ENCODE peak calls at places on chromosomes 11 and 22, in ten cellular contexts. K is upper lobe of right lung; Z is PC-9; F is lower leg skin; A is fibroblast of mammary gland; L is CD8-positive, alpha-beta memory T cell; M is psoas muscle; T is AG10803; J is fibroblast of the aortic adventitia; X is astrocyte of the spinal cord. I is an unnamed sample.

GRCh38 chr22:47259990-47260389 is 497.5 kb downstream of the TBC1D22A start:
- DNase-seq in K (no peak), T (no peak), J (peak), M (no peak), L (no peak), A (no peak), Z (no peak), F (peak), X (no peak), I (no peak)

GRCh38 chr11:116910847-116911246 is 73.4 kb upstream of the APOA1 start:
- DNase-seq in L (no peak), K (no peak), Z (no peak), F (no peak), A (no peak), J (no peak), T (no peak), X (no peak), M (no peak), I (no peak)

GRCh38 chr11:31645747-31646146 is 136.2 kb downstream of the ELP4 start:
- DNase-seq in M (no peak), J (peak), X (peak), F (no peak), K (no peak), Z (peak), A (peak), L (no peak), T (peak), I (peak)

GRCh38 chr11:74321487-74322188 is 10.2 kb upstream of the P4HA3 start:
- DNase-seq in Z (no peak), X (peak), L (no peak), M (no peak), F (no peak), T (peak), J (peak), A (peak), K (no peak), I (no peak)

GRCh38 chr11:19931768-19932369 is 219.2 kb downstream of the NAV2 start:
- DNase-seq in T (no peak), L (no peak), Z (no peak), X (no peak), F (no peak), M (no peak), J (peak), A (no peak), K (no peak), I (no peak)

GRCh38 chr11:114524122-114524521 is 35.6 kb downstream of the NXPE1 start:
- DNase-seq in X (no peak), F (no peak), J (no peak), T (no peak), K (no peak), M (no peak), L (no peak), Z (no peak), A (no peak), I (no peak)

GRCh38 chr11:95150977-95151684 is 61.5 kb downstream of the ENDOD1 start:
- DNase-seq in X (peak), F (peak), L (peak), Z (peak), J (peak), A (peak), T (peak), K (peak), M (peak), I (peak)

GRCh38 chr11:2094354-2095197 is 44.6 kb downstream of the IGF2 start:
- DNase-seq in F (no peak), L (no peak), T (no peak), J (no peak), K (peak), M (no peak), X (no peak), Z (no peak), A (no peak), I (no peak)

GRCh38 chr11:116217006-116217405 is 555.8 kb downstream of the BUD13 start:
- DNase-seq in A (peak), X (peak), T (peak), J (peak), Z (peak), K (peak), M (no peak), F (no peak), L (no peak), I (no peak)

GRCh38 chr11:67631427-67631826 is 1.7 kb upstream of the NUDT8 start:
- DNase-seq in M (no peak), A (no peak), T (no peak), J (no peak), Z (no peak), F (peak), X (no peak), L (no peak), K (peak), I (no peak)
- H3K4me3 ChIP-seq in M (no peak), A (no peak), T (no peak), J (no peak), Z (no peak), F (no peak), X (no peak), L (no peak), K (no peak), I (no peak)

DNA sequence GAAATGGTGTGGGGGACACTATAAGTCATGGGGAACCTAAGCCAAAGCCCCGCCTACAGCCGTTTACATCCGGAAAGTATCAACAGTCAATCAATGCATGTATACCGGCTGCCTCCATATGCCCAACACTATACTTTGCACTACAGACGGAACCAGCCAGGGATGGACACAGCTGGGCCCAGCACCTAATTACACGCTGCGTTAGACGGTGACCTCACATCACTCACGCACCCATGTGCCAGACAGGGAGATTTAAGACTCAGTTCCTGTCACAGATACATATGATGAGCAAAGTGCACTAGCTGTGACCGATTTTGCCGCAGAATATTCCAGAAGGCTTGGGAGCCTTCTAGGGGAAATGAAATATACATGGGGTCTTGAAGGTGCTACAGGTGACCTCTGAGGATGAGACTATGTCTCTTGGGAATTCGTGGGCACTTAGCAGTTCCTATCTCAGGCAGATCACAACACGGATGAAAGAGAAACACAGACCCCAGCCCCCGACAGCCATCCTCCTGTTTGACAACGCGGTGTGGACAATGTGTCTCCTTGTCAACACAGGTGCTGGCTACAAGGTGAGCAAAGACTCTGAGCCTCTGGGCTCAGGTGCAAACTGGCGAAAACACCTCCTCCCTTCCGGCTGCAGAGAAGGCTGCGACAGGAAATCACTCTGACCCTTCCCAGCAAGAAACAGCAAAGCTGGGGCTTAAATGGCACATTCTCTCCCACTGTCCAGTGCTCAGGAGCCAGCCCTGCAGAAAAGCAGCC is 8.0 kb downstream of the AHNAK start:
- DNase-seq in T (no peak), J (no peak), Z (no peak), K (no peak), M (no peak), L (no peak), F (no peak), A (no peak), X (no peak), I (no peak)
- H3K4me3 ChIP-seq in T (peak), J (peak), Z (peak), K (peak), M (peak), L (peak), F (no peak), A (peak), X (no peak), I (peak)

GRCh38 chr11:27469333-27469680 is 3.3 kb downstream of the LGR4 start:
- DNase-seq in Z (no peak), T (no peak), J (no peak), L (no peak), M (no peak), F (no peak), K (no peak), X (no peak), A (no peak), I (no peak)

GRCh38 chr11:27471067-27471587 is 1.5 kb downstream of the LGR4 start:
- DNase-seq in A (no peak), X (no peak), K (no peak), M (no peak), Z (peak), L (no peak), F (no peak), J (no peak), T (no peak), I (no peak)

GRCh38 chr11:27471588-27472397 is 797 bp downstream of the LGR4 start:
- DNase-seq in J (no peak), K (peak), A (no peak), L (peak), Z (no peak), X (no peak), M (peak), T (no peak), F (peak), I (no peak)

GRCh38 chr11:27468643-27469332 is 3.8 kb downstream of the LGR4 start:
- DNase-seq in L (no peak), J (no peak), A (peak), M (no peak), Z (peak), T (peak), X (peak), F (no peak), K (no peak), I (no peak)

DNA sequence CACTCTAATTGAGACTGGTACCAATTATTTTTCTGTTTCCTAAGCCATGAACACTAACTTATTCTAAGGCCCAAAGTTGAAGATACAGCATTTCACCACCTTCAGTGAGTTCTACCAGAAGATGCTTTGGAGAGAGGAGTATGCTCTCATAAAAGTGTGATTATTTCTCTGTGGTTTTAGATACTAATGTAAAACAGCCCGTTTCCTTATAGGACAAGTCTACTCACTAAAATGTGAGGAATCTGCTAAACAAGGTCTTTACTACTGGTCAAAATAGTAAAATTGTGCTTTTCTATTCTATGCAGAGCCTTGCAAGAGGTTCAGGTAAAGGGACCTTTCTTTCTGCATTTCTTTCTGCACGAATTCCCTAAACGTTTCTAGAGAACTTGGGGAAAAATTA is 2.4 kb downstream of the LGR4 start:
- DNase-seq in T (no peak), A (no peak), X (no peak), M (no peak), J (no peak), L (no peak), K (no peak), F (no peak), Z (no peak), I (no peak)
- H3K4me3 ChIP-seq in T (peak), A (no peak), X (peak), M (peak), J (peak), L (no peak), K (no peak), F (no peak), Z (peak), I (no peak)

GRCh38 chr11:129681344-129682114 is 134.1 kb upstream of the TMEM45B start:
- DNase-seq in K (no peak), J (no peak), X (no peak), M (no peak), F (peak), Z (no peak), L (no peak), A (no peak), T (no peak), I (no peak)
- H3K4me3 ChIP-seq in K (no peak), J (no peak), X (no peak), M (no peak), F (no peak), Z (no peak), L (no peak), A (no peak), T (no peak), I (no peak)

GRCh38 chr11:111602865-111603632 is 800 bp downstream of the SIK2 start:
- DNase-seq in J (peak), K (no peak), T (peak), A (peak), F (no peak), L (peak), M (peak), Z (peak), X (peak), I (no peak)

GRCh38 chr11:111601979-111602864 is at the start of gene SIK2:
- DNase-seq in T (peak), X (peak), K (peak), J (peak), F (peak), M (peak), Z (peak), A (peak), L (peak), I (peak)

GRCh38 chr11:111604392-111605009 is 2.3 kb downstream of the SIK2 start:
- DNase-seq in X (peak), J (peak), A (peak), K (no peak), Z (peak), M (no peak), L (peak), F (no peak), T (peak), I (no peak)

GRCh38 chr11:111605681-111606080 is 3.4 kb downstream of the SIK2 start:
- DNase-seq in F (no peak), L (no peak), X (no peak), A (no peak), K (no peak), M (no peak), T (no peak), Z (peak), J (no peak), I (no peak)

DNA sequence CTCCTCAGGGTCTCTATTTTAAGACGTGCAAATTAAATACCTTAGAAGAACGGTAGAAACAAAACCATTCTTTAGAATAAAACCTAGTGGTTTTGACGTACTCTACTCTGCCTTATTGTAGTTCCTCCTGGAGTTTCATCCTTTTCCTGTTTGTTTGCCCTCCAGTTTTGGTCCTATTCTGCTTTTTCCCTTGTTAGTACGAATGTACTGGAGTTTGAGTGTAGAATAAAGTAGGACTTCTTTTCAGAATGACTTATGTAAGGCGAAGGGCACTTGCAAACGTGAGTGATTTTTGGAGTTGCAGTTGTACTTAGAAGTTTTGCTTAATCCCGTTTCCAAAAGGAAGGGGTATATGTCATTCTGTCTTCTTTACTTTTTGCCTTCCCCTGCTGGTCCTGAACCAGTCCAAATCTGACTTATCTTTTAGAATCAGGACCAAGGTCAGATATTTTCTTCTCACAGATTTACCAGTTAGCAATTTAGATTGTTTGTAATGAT is 1.4 kb downstream of the SIK2 start:
- DNase-seq in M (no peak), K (no peak), Z (peak), L (no peak), T (no peak), F (no peak), X (no peak), A (peak), J (peak), I (no peak)
- H3K4me3 ChIP-seq in M (peak), K (peak), Z (peak), L (peak), T (peak), F (peak), X (peak), A (peak), J (peak), I (peak)

DNA sequence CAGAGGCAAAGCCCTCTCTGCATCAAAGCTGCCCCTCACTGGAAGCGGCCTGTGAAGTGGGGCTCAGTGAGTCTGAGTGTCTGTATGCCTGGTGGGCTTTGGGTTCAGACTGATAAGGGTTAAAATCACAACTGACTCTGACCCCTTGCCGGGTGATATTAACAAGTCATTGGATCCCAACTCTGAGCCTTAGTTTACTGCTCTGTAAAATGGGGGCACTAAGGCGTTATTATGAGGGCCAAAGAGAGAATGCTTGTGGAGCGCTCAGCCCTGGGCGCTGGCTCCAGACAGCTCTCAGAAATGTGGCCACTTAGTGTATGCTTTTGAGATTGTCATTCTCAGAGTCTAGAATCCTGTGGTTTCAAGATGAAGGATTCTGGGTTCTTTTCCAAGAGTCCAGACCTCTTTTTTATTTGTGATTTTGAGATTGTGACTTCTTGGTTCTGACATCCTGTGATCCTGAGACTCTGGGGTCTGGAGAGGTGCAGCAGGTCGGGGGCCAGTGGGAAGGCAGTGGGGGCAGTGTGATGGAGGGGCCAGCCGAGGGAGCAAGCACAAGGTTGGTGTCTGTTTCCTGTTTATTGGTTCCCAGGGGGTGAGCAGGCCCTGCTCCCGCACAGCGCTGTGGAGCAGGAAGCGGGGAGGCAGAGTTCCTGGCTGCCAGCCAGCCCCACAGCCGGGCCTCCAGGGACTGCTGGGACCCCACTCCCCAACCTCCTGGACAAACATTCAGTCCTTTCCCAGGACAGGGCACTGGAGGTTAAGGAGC is 13.4 kb downstream of the ARHGEF17 start:
- DNase-seq in L (no peak), K (peak), M (peak), Z (no peak), T (peak), J (peak), A (no peak), X (peak), F (no peak), I (no peak)
- H3K4me3 ChIP-seq in L (no peak), K (no peak), M (no peak), Z (no peak), T (no peak), J (no peak), A (no peak), X (no peak), F (no peak), I (no peak)

GRCh38 chr11:68749501-68750196 is 1.7 kb downstream of the TESMIN start:
- DNase-seq in X (peak), Z (no peak), J (peak), F (no peak), T (no peak), K (no peak), L (no peak), M (no peak), A (peak), I (no peak)
- H3K4me3 ChIP-seq in X (no peak), Z (no peak), J (no peak), F (no peak), T (no peak), K (no peak), L (no peak), M (peak), A (no peak), I (no peak)

GRCh38 chr22:22733881-22734373 is 89.5 kb downstream of the GGTLC2 start:
- DNase-seq in F (no peak), X (no peak), K (no peak), T (no peak), M (no peak), Z (no peak), L (no peak), A (no peak), J (no peak), I (no peak)
- H3K4me3 ChIP-seq in F (no peak), X (no peak), K (no peak), T (no peak), M (no peak), Z (no peak), L (no peak), A (no peak), J (no peak), I (no peak)

GRCh38 chr22:18024956-18025720 is 777 bp upstream of the MICAL3 start:
- DNase-seq in X (no peak), Z (no peak), M (no peak), F (no peak), T (no peak), K (no peak), A (no peak), L (no peak), J (no peak), I (no peak)
- H3K4me3 ChIP-seq in X (no peak), Z (peak), M (peak), F (no peak), T (peak), K (peak), A (peak), L (peak), J (peak), I (peak)